ENCODE peak calls at places on chromosomes 12 and 14, in seven cellular contexts. L is CD8-positive, alpha-beta T cell; Y is uterus; H is adipocyte; J is mammary epithelial cell; F is kidney; M is ovary. Q is an unnamed sample. For H3K4me1, the result is how much of the 10 kb centered on the place peaks cover.

GRCh38 chr14:83713736-83714135 is 1816.2 kb upstream of the FLRT2 start:
- DNase-seq in L (no peak), Y (no peak), H (no peak), J (no peak), F (no peak), M (no peak), Q (no peak)

GRCh38 chr12:113860059-113860820 is 105.9 kb downstream of the RBM19 start:
- DNase-seq in L (no peak), Y (no peak), H (no peak), J (no peak), F (no peak), M (no peak), Q (no peak)

GRCh38 chr12:131711551-131712205 is 788 bp downstream of the SFSWAP start:
- DNase-seq in L (no peak), Y (no peak), H (peak), J (no peak), F (no peak), M (no peak), Q (no peak)

GRCh38 chr12:116710367-116710766 is 27.5 kb downstream of the SPRING1 start:
- DNase-seq in L (no peak), Y (no peak), H (no peak), J (no peak), F (no peak), M (no peak), Q (no peak)

GRCh38 chr14:41986726-41987125 is 380.1 kb downstream of the LRFN5 start:
- DNase-seq in L (no peak), Y (no peak), H (no peak), J (peak), F (no peak), M (no peak), Q (no peak)

GRCh38 chr14:103072595-103073366 is 11.2 kb upstream of the LBHD2 start:
- DNase-seq in L (no peak), Y (no peak), H (no peak), J (no peak), F (peak), M (no peak), Q (peak)

GRCh38 chr12:125892276-125892675 is 827.0 kb downstream of the AACS start:
- DNase-seq in L (no peak), Y (no peak), H (peak), J (no peak), F (no peak), M (no peak), Q (no peak)

GRCh38 chr12:123388948-123389559 is 5.1 kb downstream of the KMT5A start:
- DNase-seq in L (no peak), Y (no peak), H (no peak), J (no peak), F (no peak), M (peak), Q (no peak)

GRCh38 chr14:76984297-76984696 is 44.2 kb downstream of the IRF2BPL start:
- DNase-seq in L (no peak), Y (no peak), H (no peak), J (no peak), F (no peak), M (no peak), Q (no peak)

GRCh38 chr12:57840701-57841100 is 5.8 kb downstream of the CTDSP2 start:
- DNase-seq in L (no peak), Y (no peak), H (peak), J (peak), F (no peak), M (no peak), Q (no peak)

GRCh38 chr14:74326369-74327152 is 21.7 kb upstream of the VRTN start:
- DNase-seq in L (no peak), Y (no peak), H (no peak), J (no peak), F (no peak), M (no peak), Q (no peak)

GRCh38 chr12:32233568-32233967 is 126.9 kb downstream of the BICD1 start:
- DNase-seq in L (no peak), Y (no peak), H (no peak), J (no peak), F (no peak), M (no peak), Q (no peak)

GRCh38 chr12:7947011-7947410 is 11.0 kb upstream of the SLC2A3 start:
- DNase-seq in L (no peak), Y (no peak), H (no peak), J (no peak), F (no peak), M (no peak), Q (no peak)

GRCh38 chr14:70339970-70340369 is 19.5 kb downstream of the COX16 start:
- DNase-seq in L (no peak), Y (no peak), H (no peak), J (no peak), F (no peak), M (no peak), Q (no peak)

GRCh38 chr12:116019415-116019814 is 258.1 kb downstream of the MED13L start:
- DNase-seq in L (no peak), Y (no peak), H (no peak), J (no peak), F (no peak), M (no peak), Q (no peak)

GRCh38 chr14:55122441-55122986 is 6.5 kb upstream of the LGALS3 start:
- DNase-seq in L (no peak), Y (peak), H (peak), J (no peak), F (no peak), M (peak), Q (no peak)
- H3K4me1 ChIP-seq in L (under half), Y (under half), H (under half), J (under half), F (under half), M (under half), Q (under half)

DNA sequence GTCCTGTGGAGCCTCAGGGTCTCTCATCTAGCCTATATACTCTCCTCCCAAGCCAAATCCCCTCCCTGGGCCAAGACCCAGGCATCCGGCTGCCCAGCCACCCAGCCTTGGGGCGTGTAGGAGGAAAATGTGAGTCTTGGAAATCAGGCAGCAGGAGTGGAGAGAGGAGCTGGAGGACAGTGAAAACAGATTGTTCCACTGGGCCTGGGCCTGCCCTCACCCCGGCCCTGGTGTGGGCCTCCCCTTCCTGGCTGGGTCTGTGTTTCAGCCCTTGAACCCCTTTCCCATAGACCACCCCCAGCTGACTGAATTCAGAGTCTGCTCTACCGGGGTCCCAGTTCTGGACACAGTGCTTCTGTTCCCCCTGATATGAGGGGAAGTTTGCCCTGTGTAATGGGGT is 6.7 kb downstream of the ITGA5 start:
- DNase-seq in L (no peak), Y (no peak), H (no peak), J (no peak), F (no peak), M (no peak), Q (no peak)
- H3K4me1 ChIP-seq in L (half or more), Y (under half), H (half or more), J (half or more), F (under half), M (under half), Q (under half)

DNA sequence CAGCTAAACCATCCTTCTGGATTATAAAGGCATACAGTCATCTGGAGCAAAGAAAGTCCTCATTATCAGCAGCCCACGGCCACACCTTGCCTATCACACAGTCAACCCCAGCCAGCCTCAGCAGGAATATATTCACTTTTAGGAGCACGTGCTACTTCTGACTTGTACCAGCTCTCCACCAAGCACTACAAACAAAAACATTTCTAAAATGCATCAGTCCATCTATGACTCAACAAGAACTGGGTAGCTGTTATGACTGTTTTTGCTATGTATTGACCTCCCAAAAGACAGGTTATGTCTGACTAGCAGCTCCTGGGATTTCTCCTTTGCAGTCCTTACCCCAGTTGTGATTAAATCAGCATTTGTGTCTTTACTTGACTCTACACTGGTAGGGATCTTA is 31.2 kb downstream of the NUAK1 start:
- DNase-seq in L (no peak), Y (no peak), H (peak), J (peak), F (no peak), M (no peak), Q (no peak)
- H3K4me1 ChIP-seq in L (under half), Y (under half), H (half or more), J (under half), F (half or more), M (under half), Q (under half)

DNA sequence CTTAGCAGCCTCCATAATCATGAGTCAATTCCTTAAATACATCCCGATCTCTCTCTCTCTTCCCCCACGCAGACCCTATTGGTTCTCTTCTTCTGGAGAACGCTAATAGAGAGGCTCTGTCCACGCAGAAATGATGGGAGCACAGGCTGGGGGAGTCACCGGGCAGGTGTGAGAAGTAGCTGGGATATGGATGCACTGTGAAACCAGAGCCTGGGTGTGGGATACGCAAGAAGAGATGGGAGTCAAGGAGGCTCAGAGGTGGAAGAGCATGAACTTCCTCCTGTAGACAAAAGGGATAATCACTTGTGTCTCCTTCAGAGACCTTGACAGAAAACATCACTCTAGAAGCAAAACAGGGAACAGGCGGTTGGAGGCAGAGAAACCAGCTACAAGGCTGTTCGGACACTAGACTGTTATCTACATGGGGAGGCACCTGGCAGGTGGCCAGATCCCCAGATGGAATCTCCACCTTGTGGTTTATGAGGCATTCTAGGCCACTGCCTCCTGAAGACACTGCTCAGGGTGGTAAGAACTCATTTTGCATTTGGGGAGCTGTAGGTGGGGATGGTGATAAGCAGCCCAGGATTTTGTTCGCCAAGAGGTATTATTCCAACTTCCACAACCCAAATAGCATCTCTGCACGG is 7.2 kb upstream of the SELPLG start:
- DNase-seq in L (no peak), Y (peak), H (no peak), J (peak), F (no peak), M (peak), Q (no peak)
- H3K4me1 ChIP-seq in L (under half), Y (under half), H (half or more), J (under half), F (under half), M (under half), Q (under half)

GRCh38 chr14:60654303-60654925 is 5.1 kb upstream of the SIX1 start:
- DNase-seq in L (no peak), Y (no peak), H (peak), J (no peak), F (no peak), M (no peak), Q (no peak)

GRCh38 chr14:60656755-60657608 is 7.7 kb upstream of the SIX1 start:
- DNase-seq in L (no peak), Y (peak), H (peak), J (peak), F (peak), M (peak), Q (peak)

GRCh38 chr14:60657609-60657983 is 8.3 kb upstream of the SIX1 start:
- DNase-seq in L (no peak), Y (no peak), H (peak), J (no peak), F (no peak), M (no peak), Q (no peak)

GRCh38 chr14:60655114-60655897 is 6.0 kb upstream of the SIX1 start:
- DNase-seq in L (no peak), Y (no peak), H (peak), J (no peak), F (peak), M (no peak), Q (no peak)

DNA sequence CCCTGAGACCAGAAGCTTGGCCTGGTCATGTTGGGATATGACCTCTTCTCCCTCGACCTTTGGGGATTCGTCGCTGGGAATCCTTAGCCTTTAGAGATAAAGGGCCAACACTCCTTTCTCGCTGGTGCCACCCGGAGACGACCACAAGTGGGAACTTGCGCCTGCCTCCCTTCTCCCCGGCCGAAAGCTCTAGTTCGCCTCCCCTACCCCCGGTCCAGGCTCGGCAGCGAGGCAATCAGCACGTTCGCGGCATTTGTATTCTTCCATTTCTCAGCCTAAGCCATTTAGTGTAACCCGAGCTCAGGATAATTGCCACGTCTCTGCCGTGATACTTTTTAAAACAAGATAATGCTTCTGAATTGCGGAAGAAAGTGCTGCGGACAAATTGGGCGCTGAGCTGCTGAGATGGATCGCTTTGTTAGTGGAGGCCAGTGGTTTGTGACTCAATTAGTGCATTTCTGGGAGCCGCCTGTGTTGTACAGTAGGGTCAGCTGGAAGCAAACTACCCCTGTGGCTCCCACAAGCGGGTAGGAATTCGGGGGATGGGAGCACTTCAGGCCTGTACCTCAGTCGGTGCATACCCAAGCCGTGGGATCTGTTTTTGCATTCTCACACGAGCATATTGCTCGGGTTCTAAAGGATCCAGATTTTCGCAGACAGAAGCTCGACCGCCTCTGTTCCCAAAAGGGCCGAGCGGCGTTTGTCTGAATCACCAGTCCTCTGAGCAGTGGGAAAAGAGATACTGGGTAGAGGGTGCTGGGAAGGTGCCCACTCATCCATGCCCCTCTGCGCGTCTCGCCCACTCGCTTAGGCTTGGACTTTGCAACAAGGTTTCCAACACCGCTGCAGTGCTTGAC is 6.8 kb upstream of the SIX1 start:
- DNase-seq in L (no peak), Y (no peak), H (no peak), J (no peak), F (no peak), M (no peak), Q (no peak)
- H3K4me1 ChIP-seq in L (under half), Y (under half), H (under half), J (under half), F (under half), M (under half), Q (under half)

GRCh38 chr12:68237068-68237467 is 11.5 kb upstream of the IL26 start:
- DNase-seq in L (no peak), Y (no peak), H (peak), J (no peak), F (no peak), M (no peak), Q (no peak)
- H3K4me1 ChIP-seq in L (under half), Y (under half), H (under half), J (under half), F (under half), M (under half), Q (under half)